ENCODE peak calls at places on chromosomes 12 and 14, in ten cellular contexts. M is neural progenitor cell, C is astrocyte, Q is MM.1S, E is keratinocyte, T is PC-3, A is fibroblast of lung, H is HCT116, V is GM23338, X is hepatocyte. P is an unnamed sample. For H3K4me1, the result is how much of the 10 kb centered on the place peaks cover.

GRCh38 chr14:61563162-61563511 is 132.2 kb upstream of the HIF1A start:
- DNase-seq in M (no peak), C (no peak), Q (no peak), E (no peak), T (no peak), A (no peak), H (no peak), V (no peak), X (no peak), P (no peak)

GRCh38 chr14:65446159-65446558 is 33.6 kb downstream of the FUT8 start:
- DNase-seq in M (peak), C (peak), Q (no peak), E (no peak), T (no peak), A (peak), H (no peak), V (no peak), X (no peak), P (peak)

GRCh38 chr12:94535614-94535932 is 75.9 kb upstream of the CEP83 start:
- DNase-seq in M (peak), C (no peak), Q (no peak), E (no peak), T (no peak), A (no peak), H (no peak), V (no peak), X (no peak), P (no peak)

GRCh38 chr14:56580317-56580711 is 716 bp downstream of the TMEM260 start:
- DNase-seq in M (no peak), C (no peak), Q (no peak), E (no peak), T (peak), A (no peak), H (no peak), V (no peak), X (no peak), P (no peak)

GRCh38 chr12:75428767-75429166 is 37.9 kb downstream of the GLIPR1L2 start:
- DNase-seq in M (no peak), C (no peak), Q (no peak), E (no peak), T (no peak), A (no peak), H (no peak), V (no peak), X (no peak), P (no peak)

GRCh38 chr14:63203618-63204406 is 431 bp upstream of the RHOJ start:
- DNase-seq in M (peak), C (peak), Q (no peak), E (no peak), T (peak), A (peak), H (no peak), V (peak), X (peak), P (peak)

GRCh38 chr14:95524706-95525512 is 8.5 kb upstream of the SYNE3 start:
- DNase-seq in M (no peak), C (no peak), Q (no peak), E (no peak), T (peak), A (peak), H (peak), V (no peak), X (no peak), P (peak)

GRCh38 chr12:19726592-19726991 is 287.3 kb downstream of the AEBP2 start:
- DNase-seq in M (no peak), C (no peak), Q (no peak), E (no peak), T (no peak), A (no peak), H (no peak), V (no peak), X (no peak), P (no peak)

GRCh38 chr12:24494401-24494800 is 454.5 kb downstream of the BCAT1 start:
- DNase-seq in M (no peak), C (peak), Q (no peak), E (no peak), T (no peak), A (peak), H (no peak), V (no peak), X (no peak), P (no peak)

GRCh38 chr12:30928356-30929264 is 2.1 kb downstream of the TSPAN11 start:
- DNase-seq in M (no peak), C (no peak), Q (no peak), E (no peak), T (no peak), A (no peak), H (no peak), V (no peak), X (no peak), P (no peak)

GRCh38 chr12:28938056-28938455 is 211.0 kb upstream of the FAR2 start:
- DNase-seq in M (no peak), C (no peak), Q (no peak), E (peak), T (no peak), A (no peak), H (no peak), V (no peak), X (no peak), P (peak)

GRCh38 chr12:28941248-28941647 is 207.8 kb upstream of the FAR2 start:
- DNase-seq in M (no peak), C (peak), Q (no peak), E (peak), T (peak), A (peak), H (no peak), V (no peak), X (no peak), P (peak)

GRCh38 chr12:28938581-28939301 is 210.3 kb upstream of the FAR2 start:
- DNase-seq in M (no peak), C (no peak), Q (no peak), E (no peak), T (no peak), A (no peak), H (no peak), V (no peak), X (no peak), P (no peak)

GRCh38 chr12:28937196-28937595 is 211.9 kb upstream of the FAR2 start:
- DNase-seq in M (no peak), C (peak), Q (no peak), E (peak), T (peak), A (peak), H (no peak), V (peak), X (no peak), P (peak)

GRCh38 chr12:28939427-28939826 is 209.7 kb upstream of the FAR2 start:
- DNase-seq in M (no peak), C (peak), Q (no peak), E (no peak), T (no peak), A (peak), H (no peak), V (no peak), X (no peak), P (peak)
- TF ChIP-seq CTCF in M (no peak), C (no peak), Q (no peak), E (no peak), T (no peak), A (no peak), H (no peak), V (no peak), X (no peak), P (no peak)

GRCh38 chr12:51847830-51848727 is at the start of gene FIGNL2:
- DNase-seq in M (peak), C (no peak), Q (no peak), E (no peak), T (no peak), A (peak), H (no peak), V (peak), X (peak), P (no peak)
- TF ChIP-seq EZH2 in M (no peak), C (peak), Q (no peak), E (peak), T (no peak), A (peak), H (no peak), V (no peak), X (no peak), P (no peak)

GRCh38 chr12:93176166-93176565 is 201.6 kb upstream of the NUDT4 start:
- DNase-seq in M (no peak), C (peak), Q (no peak), E (no peak), T (peak), A (peak), H (no peak), V (no peak), X (no peak), P (peak)
- H3K4me1 ChIP-seq in M (under half), C (under half), Q (under half), E (under half), T (under half), A (under half), H (under half), V (under half), X (under half), P (under half)

GRCh38 chr14:94170151-94170550 is 4.0 kb upstream of the PPP4R4 start:
- DNase-seq in M (no peak), C (no peak), Q (no peak), E (no peak), T (no peak), A (no peak), H (no peak), V (no peak), X (no peak), P (no peak)
- TF ChIP-seq CTCF in M (no peak), C (no peak), Q (no peak), E (no peak), T (no peak), A (no peak), H (no peak), V (no peak), X (no peak), P (no peak)

DNA sequence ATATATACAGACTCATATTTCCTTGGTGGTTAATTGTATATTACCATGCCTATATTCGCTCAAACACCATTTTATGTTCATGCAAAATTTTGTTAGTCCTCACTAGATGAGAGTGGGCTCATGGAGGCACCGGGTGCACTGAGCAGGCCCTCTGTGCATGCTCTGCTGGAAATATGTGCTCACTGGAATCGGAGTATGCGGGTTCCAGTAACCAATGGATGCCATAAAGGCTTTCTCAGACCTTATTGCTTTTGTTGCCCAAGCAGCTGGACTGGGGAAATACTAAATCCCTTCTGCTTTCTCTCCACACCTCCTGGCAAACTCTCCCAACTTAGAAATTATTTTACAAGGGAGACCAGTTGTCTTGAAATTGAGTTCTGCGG is 7.7 kb upstream of the HOXC6 start:
- DNase-seq in M (no peak), C (no peak), Q (no peak), E (no peak), T (no peak), A (no peak), H (no peak), V (no peak), X (no peak), P (no peak)
- TF ChIP-seq EZH2 in M (no peak), C (no peak), Q (no peak), E (no peak), T (no peak), A (no peak), H (no peak), V (peak), X (no peak), P (no peak)

GRCh38 chr14:88588081-88588480 is 25.2 kb downstream of the ZC3H14 start:
- DNase-seq in M (no peak), C (no peak), Q (no peak), E (no peak), T (no peak), A (no peak), H (no peak), V (no peak), X (no peak), P (no peak)
- H3K4me1 ChIP-seq in M (under half), C (under half), Q (under half), E (under half), T (under half), A (under half), H (under half), V (under half), X (under half), P (under half)

GRCh38 chr14:20489093-20489994 is 16.0 kb upstream of the RNASE10 start:
- DNase-seq in M (no peak), C (no peak), Q (no peak), E (no peak), T (peak), A (no peak), H (no peak), V (no peak), X (no peak), P (peak)

GRCh38 chr14:20485900-20486299 is 16.7 kb downstream of the PNP start:
- DNase-seq in M (no peak), C (no peak), Q (no peak), E (no peak), T (no peak), A (no peak), H (no peak), V (peak), X (no peak), P (no peak)

GRCh38 chr14:20486700-20487401 is 17.6 kb downstream of the PNP start:
- DNase-seq in M (no peak), C (no peak), Q (no peak), E (no peak), T (no peak), A (no peak), H (no peak), V (no peak), X (no peak), P (no peak)

GRCh38 chr14:20490563-20490962 is 14.8 kb upstream of the RNASE10 start:
- DNase-seq in M (no peak), C (no peak), Q (no peak), E (no peak), T (no peak), A (no peak), H (no peak), V (peak), X (no peak), P (no peak)

DNA sequence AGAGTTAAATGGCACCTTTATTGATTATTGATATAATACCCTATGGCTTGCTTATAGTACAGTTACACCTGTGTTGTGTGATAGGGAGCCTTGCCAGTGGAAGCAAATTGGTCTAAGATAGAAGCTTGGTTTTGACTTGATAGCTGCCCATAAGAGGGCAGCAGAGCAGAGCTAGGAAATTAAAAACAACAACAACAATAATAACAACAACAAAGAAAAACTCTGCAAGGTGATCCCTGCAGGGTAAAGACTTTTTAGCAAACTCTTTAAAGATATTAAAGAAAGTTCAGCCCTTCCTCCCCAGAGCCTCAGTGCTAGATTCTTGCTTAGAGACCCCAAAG is 18.0 kb upstream of the RNASE10 start:
- DNase-seq in M (no peak), C (no peak), Q (no peak), E (no peak), T (no peak), A (no peak), H (no peak), V (peak), X (no peak), P (no peak)
- TF ChIP-seq CTCF in M (peak), C (no peak), Q (no peak), E (peak), T (peak), A (no peak), H (peak), V (peak), X (no peak), P (no peak)

GRCh38 chr14:74610866-74611671 is 968 bp downstream of the LTBP2 start:
- DNase-seq in M (peak), C (no peak), Q (no peak), E (no peak), T (no peak), A (peak), H (no peak), V (peak), X (no peak), P (peak)
- TF ChIP-seq EZH2 in M (no peak), C (no peak), Q (no peak), E (no peak), T (no peak), A (no peak), H (no peak), V (peak), X (peak), P (no peak)